ENCODE peak calls at places on chromosomes 2 and 18, in seven cellular contexts. S, B, X, O, M, Z and U are unnamed samples.

GRCh38 chr2:43149482-43150107 is 76.8 kb downstream of the ZFP36L2 start:
- DNase-seq in S (peak), B (no peak), X (peak), O (no peak), M (no peak), Z (no peak), U (peak)

GRCh38 chr2:39530423-39530866 is 93.4 kb upstream of the MAP4K3 start:
- DNase-seq in S (peak), B (no peak), X (no peak), O (no peak), M (peak), Z (no peak), U (no peak)

GRCh38 chr18:43931439-43931838 is 654.1 kb upstream of the SYT4 start:
- DNase-seq in S (peak), B (no peak), X (no peak), O (no peak), M (peak), Z (no peak), U (no peak)

GRCh38 chr18:8478166-8478967 is 130.9 kb upstream of the RAB12 start:
- DNase-seq in S (peak), B (peak), X (peak), O (peak), M (peak), Z (peak), U (peak)

GRCh38 chr2:118345465-118345864 is 257.2 kb downstream of the INSIG2 start:
- DNase-seq in S (no peak), B (no peak), X (no peak), O (no peak), M (no peak), Z (no peak), U (no peak)

GRCh38 chr18:77361382-77361781 is 111.7 kb downstream of the GALR1 start:
- DNase-seq in S (no peak), B (no peak), X (no peak), O (no peak), M (no peak), Z (no peak), U (no peak)

GRCh38 chr18:54829856-54830255 is 1.6 kb downstream of the RAB27B start:
- DNase-seq in S (no peak), B (no peak), X (no peak), O (no peak), M (no peak), Z (no peak), U (no peak)

GRCh38 chr2:54528311-54528945 is 72.3 kb downstream of the SPTBN1 start:
- DNase-seq in S (peak), B (no peak), X (no peak), O (no peak), M (no peak), Z (no peak), U (no peak)

GRCh38 chr18:39788395-39788794 is 2166.6 kb upstream of the PIK3C3 start:
- DNase-seq in S (peak), B (no peak), X (no peak), O (no peak), M (no peak), Z (no peak), U (no peak)

GRCh38 chr2:18271370-18272147 is 288.9 kb downstream of the RDH14 start:
- DNase-seq in S (no peak), B (no peak), X (no peak), O (no peak), M (no peak), Z (no peak), U (no peak)

GRCh38 chr18:55573386-55573785 is 14.6 kb downstream of the TCF4 start:
- DNase-seq in S (no peak), B (no peak), X (no peak), O (no peak), M (no peak), Z (no peak), U (no peak)

GRCh38 chr2:109242654-109243331 is 113.8 kb downstream of the SH3RF3 start:
- DNase-seq in S (no peak), B (no peak), X (no peak), O (peak), M (peak), Z (no peak), U (no peak)

GRCh38 chr18:3528251-3528650 is 78.3 kb downstream of the TGIF1 start:
- DNase-seq in S (peak), B (no peak), X (no peak), O (no peak), M (no peak), Z (no peak), U (no peak)

GRCh38 chr2:235640900-235641299 is 147.1 kb downstream of the AGAP1 start:
- DNase-seq in S (peak), B (no peak), X (no peak), O (no peak), M (no peak), Z (no peak), U (no peak)

GRCh38 chr2:212736327-212736726 is 197.7 kb upstream of the ERBB4 start:
- DNase-seq in S (no peak), B (no peak), X (no peak), O (no peak), M (no peak), Z (no peak), U (no peak)

GRCh38 chr2:12169721-12170120 is 423.3 kb downstream of the LPIN1 start:
- DNase-seq in S (no peak), B (no peak), X (no peak), O (peak), M (peak), Z (no peak), U (no peak)

GRCh38 chr2:32572030-32572429 is 55.8 kb upstream of the TTC27 start:
- DNase-seq in S (no peak), B (no peak), X (no peak), O (no peak), M (no peak), Z (no peak), U (no peak)

GRCh38 chr2:69514836-69515235 is 77.6 kb upstream of the NFU1 start:
- DNase-seq in S (no peak), B (no peak), X (no peak), O (no peak), M (peak), Z (no peak), U (no peak)

GRCh38 chr2:49251766-49252165 is 97.5 kb upstream of the FSHR start:
- DNase-seq in S (no peak), B (no peak), X (no peak), O (no peak), M (peak), Z (no peak), U (no peak)

GRCh38 chr2:36483290-36483689 is 114.7 kb downstream of the FEZ2 start:
- DNase-seq in S (no peak), B (no peak), X (no peak), O (no peak), M (no peak), Z (no peak), U (no peak)

GRCh38 chr2:10501521-10501961 is 53.4 kb upstream of the ODC1 start:
- DNase-seq in S (no peak), B (no peak), X (no peak), O (no peak), M (no peak), Z (no peak), U (no peak)